ENCODE peak calls at places on chromosomes 4 and X, in eight cellular contexts. One of them, this sample, is unnamed.
A peak's percentile ranks its signal among the peaks of the same experiment; 100 is the strongest.

GRCh38 chrX:133364201-133364600 is 51.1 kb downstream of the GPC4 start:
- DNase-seq in activated CD4-positive, alpha-beta T cell treated with anti-CD3 and anti-CD28 coated beads for 1 hour: no peak
- DNase-seq in stimulated activated CD8-positive, alpha-beta memory T cell treated with anti-CD3 and anti-CD28 coated beads, Interleukin-7, amount 100 ng/mL, for 48 hours: no peak
- DNase-seq in BJ: no peak
- DNase-seq in epithelial cell of esophagus: no peak
- DNase-seq in neural progenitor cell: no peak
- DNase-seq in RCC 7860: no peak
- DNase-seq in lower lobe of right lung: no peak
- DNase-seq in this sample: no peak

GRCh38 chr4:24236532-24236931 is 346.7 kb upstream of the PPARGC1A start:
- DNase-seq in RCC 7860: no peak
- DNase-seq in activated CD4-positive, alpha-beta T cell treated with anti-CD3 and anti-CD28 coated beads for 1 hour: no peak
- DNase-seq in stimulated activated CD8-positive, alpha-beta memory T cell treated with anti-CD3 and anti-CD28 coated beads, Interleukin-7, amount 100 ng/mL, for 48 hours: no peak
- DNase-seq in BJ: no peak
- DNase-seq in epithelial cell of esophagus: peak; percentile 33
- DNase-seq in neural progenitor cell: no peak
- DNase-seq in lower lobe of right lung: no peak
- DNase-seq in this sample: no peak

GRCh38 chrX:30573125-30573524 is 4.4 kb downstream of the TASL start:
- DNase-seq in lower lobe of right lung: no peak
- DNase-seq in epithelial cell of esophagus: no peak
- DNase-seq in RCC 7860: no peak
- DNase-seq in BJ: no peak
- DNase-seq in neural progenitor cell: no peak
- DNase-seq in stimulated activated CD8-positive, alpha-beta memory T cell treated with anti-CD3 and anti-CD28 coated beads, Interleukin-7, amount 100 ng/mL, for 48 hours: no peak
- DNase-seq in activated CD4-positive, alpha-beta T cell treated with anti-CD3 and anti-CD28 coated beads for 1 hour: no peak
- DNase-seq in this sample: no peak

GRCh38 chrX:14922437-14922836 is 49.2 kb downstream of the MOSPD2 start:
- DNase-seq in BJ: peak; percentile 63
- DNase-seq in neural progenitor cell: no peak
- DNase-seq in activated CD4-positive, alpha-beta T cell treated with anti-CD3 and anti-CD28 coated beads for 1 hour: no peak
- DNase-seq in lower lobe of right lung: no peak
- DNase-seq in RCC 7860: peak; percentile 4
- DNase-seq in stimulated activated CD8-positive, alpha-beta memory T cell treated with anti-CD3 and anti-CD28 coated beads, Interleukin-7, amount 100 ng/mL, for 48 hours: no peak
- DNase-seq in epithelial cell of esophagus: peak; percentile 83
- DNase-seq in this sample: no peak

GRCh38 chr4:54526560-54526959 is 131.2 kb upstream of the KIT start:
- DNase-seq in activated CD4-positive, alpha-beta T cell treated with anti-CD3 and anti-CD28 coated beads for 1 hour: no peak
- DNase-seq in BJ: no peak
- DNase-seq in neural progenitor cell: no peak
- DNase-seq in RCC 7860: no peak
- DNase-seq in epithelial cell of esophagus: no peak
- DNase-seq in stimulated activated CD8-positive, alpha-beta memory T cell treated with anti-CD3 and anti-CD28 coated beads, Interleukin-7, amount 100 ng/mL, for 48 hours: no peak
- DNase-seq in lower lobe of right lung: no peak
- DNase-seq in this sample: no peak

GRCh38 chr4:127124919-127125318 is 507.8 kb upstream of the INTU start:
- DNase-seq in RCC 7860: no peak
- DNase-seq in epithelial cell of esophagus: peak; percentile 42
- DNase-seq in neural progenitor cell: no peak
- DNase-seq in stimulated activated CD8-positive, alpha-beta memory T cell treated with anti-CD3 and anti-CD28 coated beads, Interleukin-7, amount 100 ng/mL, for 48 hours: no peak
- DNase-seq in lower lobe of right lung: no peak
- DNase-seq in BJ: no peak
- DNase-seq in activated CD4-positive, alpha-beta T cell treated with anti-CD3 and anti-CD28 coated beads for 1 hour: no peak
- DNase-seq in this sample: no peak

GRCh38 chr4:102478186-102478585 is 23.0 kb upstream of the NFKB1 start:
- DNase-seq in lower lobe of right lung: no peak
- DNase-seq in RCC 7860: no peak
- DNase-seq in neural progenitor cell: no peak
- DNase-seq in activated CD4-positive, alpha-beta T cell treated with anti-CD3 and anti-CD28 coated beads for 1 hour: no peak
- DNase-seq in stimulated activated CD8-positive, alpha-beta memory T cell treated with anti-CD3 and anti-CD28 coated beads, Interleukin-7, amount 100 ng/mL, for 48 hours: no peak
- DNase-seq in epithelial cell of esophagus: peak; percentile 39
- DNase-seq in BJ: no peak
- DNase-seq in this sample: no peak

GRCh38 chrX:18886005-18886343 is 97.9 kb downstream of the PHKA2 start:
- DNase-seq in epithelial cell of esophagus: no peak
- DNase-seq in lower lobe of right lung: no peak
- DNase-seq in activated CD4-positive, alpha-beta T cell treated with anti-CD3 and anti-CD28 coated beads for 1 hour: no peak
- DNase-seq in RCC 7860: no peak
- DNase-seq in BJ: no peak
- DNase-seq in stimulated activated CD8-positive, alpha-beta memory T cell treated with anti-CD3 and anti-CD28 coated beads, Interleukin-7, amount 100 ng/mL, for 48 hours: no peak
- DNase-seq in neural progenitor cell: no peak
- DNase-seq in this sample: no peak

GRCh38 chrX:19956923-19957322 is 33.9 kb downstream of the BCLAF3 start:
- DNase-seq in lower lobe of right lung: no peak
- DNase-seq in RCC 7860: no peak
- DNase-seq in epithelial cell of esophagus: no peak
- DNase-seq in BJ: no peak
- DNase-seq in activated CD4-positive, alpha-beta T cell treated with anti-CD3 and anti-CD28 coated beads for 1 hour: no peak
- DNase-seq in neural progenitor cell: no peak
- DNase-seq in stimulated activated CD8-positive, alpha-beta memory T cell treated with anti-CD3 and anti-CD28 coated beads, Interleukin-7, amount 100 ng/mL, for 48 hours: no peak
- DNase-seq in this sample: no peak

GRCh38 chr4:179836179-179837075 is 2394.2 kb upstream of the AGA start:
- DNase-seq in activated CD4-positive, alpha-beta T cell treated with anti-CD3 and anti-CD28 coated beads for 1 hour: no peak
- DNase-seq in lower lobe of right lung: no peak
- DNase-seq in RCC 7860: no peak
- DNase-seq in epithelial cell of esophagus: no peak
- DNase-seq in neural progenitor cell: no peak
- DNase-seq in BJ: no peak
- DNase-seq in stimulated activated CD8-positive, alpha-beta memory T cell treated with anti-CD3 and anti-CD28 coated beads, Interleukin-7, amount 100 ng/mL, for 48 hours: no peak
- DNase-seq in this sample: no peak

GRCh38 chr4:8761824-8762205 is 109.8 kb downstream of the HMX1 start:
- DNase-seq in lower lobe of right lung: peak; percentile 26
- DNase-seq in BJ: no peak
- DNase-seq in RCC 7860: no peak
- DNase-seq in epithelial cell of esophagus: no peak
- DNase-seq in neural progenitor cell: no peak
- DNase-seq in activated CD4-positive, alpha-beta T cell treated with anti-CD3 and anti-CD28 coated beads for 1 hour: no peak
- DNase-seq in stimulated activated CD8-positive, alpha-beta memory T cell treated with anti-CD3 and anti-CD28 coated beads, Interleukin-7, amount 100 ng/mL, for 48 hours: no peak
- DNase-seq in this sample: no peak

This sample was measured in AG09319.